ENCODE peak calls at places on chromosome 4, in four cellular contexts. A is HEK293T, G is A549, U is K562. Z is an unnamed sample.

GRCh38 chr4:149630079-149630478 is 185.6 kb downstream of the IQCM start:
- DNase-seq in A (no peak), G (no peak), U (no peak), Z (no peak)

GRCh38 chr4:2487632-2488031 is 18.7 kb downstream of the RNF4 start:
- DNase-seq in A (no peak), G (no peak), U (no peak), Z (no peak)

GRCh38 chr4:98664959-98665358 is 6.5 kb upstream of the TSPAN5 start:
- DNase-seq in A (no peak), G (no peak), U (no peak), Z (no peak)

GRCh38 chr4:152640058-152640921 is 39.5 kb downstream of the TMEM154 start:
- DNase-seq in A (no peak), G (peak; percentile 25), U (peak; percentile 12), Z (no peak)

GRCh38 chr4:76658231-76659102 is 223.4 kb downstream of the SHROOM3 start:
- DNase-seq in A (no peak), G (no peak), U (no peak), Z (no peak)

GRCh38 chr4:7379719-7380118 is 55.0 kb downstream of the PSAPL1 start:
- DNase-seq in A (no peak), G (no peak), U (no peak), Z (no peak)

GRCh38 chr4:127140306-127140705 is 492.5 kb upstream of the INTU start:
- DNase-seq in A (no peak), G (peak; percentile 0), U (no peak), Z (no peak)

GRCh38 chr4:122890142-122890769 is 32.1 kb downstream of the NUDT6 start:
- DNase-seq in A (no peak), G (no peak), U (no peak), Z (no peak)

GRCh38 chr4:17347445-17347844 is 164.4 kb downstream of the QDPR start:
- DNase-seq in A (peak; percentile 47), G (peak; percentile 3), U (peak; percentile 46), Z (peak; percentile 39)

GRCh38 chr4:1910643-1911042 is 39.5 kb downstream of the NSD2 start:
- DNase-seq in A (peak; percentile 70), G (peak; percentile 41), U (peak; percentile 72), Z (peak; percentile 55)

GRCh38 chr4:94533405-94534223 is 81.9 kb downstream of the PDLIM5 start:
- DNase-seq in A (no peak), G (no peak), U (peak; percentile 72), Z (no peak)

GRCh38 chr4:88927420-88927819 is 129.6 kb downstream of the FAM13A start:
- DNase-seq in A (no peak), G (no peak), U (no peak), Z (no peak)

GRCh38 chr4:125789018-125789417 is 474.3 kb downstream of the FAT4 start:
- DNase-seq in A (no peak), G (no peak), U (no peak), Z (no peak)

GRCh38 chr4:187042251-187042650 is 318.6 kb upstream of the FAT1 start:
- DNase-seq in A (no peak), G (no peak), U (no peak), Z (no peak)

GRCh38 chr4:113996599-113997177 is 17.2 kb upstream of the ARSJ start:
- DNase-seq in A (no peak), G (no peak), U (no peak), Z (no peak)

GRCh38 chr4:38805530-38806145 is 1.0 kb upstream of the TLR1 start:
- DNase-seq in A (no peak), G (no peak), U (peak; percentile 20), Z (no peak)

GRCh38 chr4:112775801-112776200 is 138.9 kb downstream of the LARP7 start:
- DNase-seq in A (no peak), G (no peak), U (no peak), Z (no peak)

GRCh38 chr4:186979966-186980745 is 256.5 kb upstream of the FAT1 start:
- DNase-seq in A (no peak), G (no peak), U (no peak), Z (no peak)

GRCh38 chr4:73222466-73223257 is 35.9 kb downstream of the ANKRD17 start:
- DNase-seq in A (peak; percentile 73), G (peak; percentile 65), U (peak; percentile 91), Z (peak; percentile 75)

GRCh38 chr4:154490589-154491340 is 834 bp downstream of the DCHS2 start:
- DNase-seq in A (no peak), G (peak; percentile 17), U (no peak), Z (no peak)

GRCh38 chr4:123077330-123077729 is 154.9 kb upstream of the NUDT6 start:
- DNase-seq in A (no peak), G (no peak), U (peak; percentile 7), Z (peak; percentile 4)

GRCh38 chr4:88101165-88101564 is 57.3 kb downstream of the ABCG2 start:
- DNase-seq in A (no peak), G (no peak), U (no peak), Z (no peak)

GRCh38 chr4:158949094-158949493 is 153.8 kb upstream of the RAPGEF2 start:
- DNase-seq in A (no peak), G (no peak), U (no peak), Z (no peak)

GRCh38 chr4:123666486-123666885 is 269.9 kb downstream of the SPRY1 start:
- DNase-seq in A (no peak), G (no peak), U (no peak), Z (no peak)

GRCh38 chr4:140367738-140368137 is 5.7 kb upstream of the SCOC start:
- DNase-seq in A (no peak), G (no peak), U (no peak), Z (no peak)

GRCh38 chr4:48967626-48968025 is 18.4 kb upstream of the CWH43 start:
- DNase-seq in A (no peak), G (no peak), U (no peak), Z (no peak)

GRCh38 chr4:131302108-131302507 is 1847.0 kb upstream of the PCDH10 start:
- DNase-seq in A (no peak), G (no peak), U (no peak), Z (peak; percentile 2)

GRCh38 chr4:3484057-3484973 is 21.2 kb downstream of the DOK7 start:
- DNase-seq in A (no peak), G (peak; percentile 23), U (no peak), Z (peak; percentile 12)

GRCh38 chr4:164779080-164779479 is 25.1 kb downstream of the SMIM31 start:
- DNase-seq in A (no peak), G (no peak), U (no peak), Z (no peak)

GRCh38 chr4:164783966-164784365 is 30.0 kb downstream of the SMIM31 start:
- DNase-seq in A (no peak), G (no peak), U (no peak), Z (no peak)

GRCh38 chr4:164780839-164781238 is 26.9 kb downstream of the SMIM31 start:
- DNase-seq in A (no peak), G (no peak), U (no peak), Z (no peak)

GRCh38 chr4:164779811-164780216 is 25.9 kb downstream of the SMIM31 start:
- DNase-seq in A (peak; percentile 51), G (peak; percentile 13), U (peak; percentile 42), Z (peak; percentile 13)
- TF ChIP-seq BHLHE40 in A (no peak), G (no peak), U (no peak), Z (no peak)

DNA sequence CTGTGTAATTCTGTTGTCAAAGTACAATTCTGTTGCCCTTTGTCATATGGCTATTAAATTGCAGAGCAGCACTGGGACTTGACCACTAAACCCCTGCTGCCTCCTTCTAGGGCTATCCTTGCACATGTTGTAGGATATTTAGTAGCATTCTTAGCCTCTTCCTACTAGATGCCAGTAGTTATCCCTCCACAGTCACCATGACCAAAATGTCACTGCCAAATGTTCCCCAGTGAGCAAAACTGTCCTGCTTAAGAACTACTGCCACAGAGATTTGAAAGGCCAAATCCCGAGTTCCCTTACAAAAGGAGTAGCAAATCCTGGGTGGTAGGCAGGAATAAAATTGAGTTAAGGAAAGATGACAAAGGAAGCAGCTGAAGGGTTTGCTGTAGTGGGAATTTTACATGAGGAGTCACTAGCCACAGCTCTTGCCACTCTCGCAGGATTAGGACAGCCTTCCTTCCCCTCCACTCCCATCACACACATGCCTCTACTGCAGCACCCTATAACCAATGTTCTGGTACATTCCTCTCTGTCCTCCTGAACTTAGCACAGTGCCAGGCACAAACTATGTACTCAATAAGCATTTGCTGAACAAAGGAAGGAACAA is 8.4 kb downstream of the APBB2 start:
- DNase-seq in A (no peak), G (no peak), U (no peak), Z (no peak)
- TF ChIP-seq BHLHE40 in A (no peak), G (no peak), U (no peak), Z (no peak)

DNA sequence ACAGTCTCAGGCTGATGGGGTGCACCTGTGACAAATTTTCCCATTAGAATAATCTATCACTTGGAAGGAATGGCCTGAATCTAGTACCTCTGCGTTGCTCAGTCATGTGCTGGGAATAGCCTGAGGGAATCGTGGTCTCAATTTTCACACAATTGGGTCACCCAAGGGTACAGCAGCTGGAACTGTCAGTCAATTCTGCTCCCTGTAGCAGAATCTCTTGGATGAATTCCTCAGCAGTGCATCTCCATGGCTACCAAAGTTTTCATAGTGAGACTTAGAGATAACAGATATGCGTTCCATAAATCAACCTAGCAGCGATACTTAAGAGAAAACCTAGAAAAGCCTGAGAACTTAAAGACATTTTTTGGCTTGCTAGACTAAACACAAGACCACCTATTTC is 288.7 kb upstream of the CTSO start:
- DNase-seq in A (peak; percentile 22), G (no peak), U (no peak), Z (no peak)
- TF ChIP-seq BHLHE40 in A (no peak), G (no peak), U (no peak), Z (no peak)

GRCh38 chr4:111281219-111281618 is 658.3 kb upstream of the PITX2 start:
- DNase-seq in A (no peak), G (no peak), U (no peak), Z (no peak)
- TF ChIP-seq BHLHE40 in A (no peak), G (no peak), U (no peak), Z (no peak)

DNA sequence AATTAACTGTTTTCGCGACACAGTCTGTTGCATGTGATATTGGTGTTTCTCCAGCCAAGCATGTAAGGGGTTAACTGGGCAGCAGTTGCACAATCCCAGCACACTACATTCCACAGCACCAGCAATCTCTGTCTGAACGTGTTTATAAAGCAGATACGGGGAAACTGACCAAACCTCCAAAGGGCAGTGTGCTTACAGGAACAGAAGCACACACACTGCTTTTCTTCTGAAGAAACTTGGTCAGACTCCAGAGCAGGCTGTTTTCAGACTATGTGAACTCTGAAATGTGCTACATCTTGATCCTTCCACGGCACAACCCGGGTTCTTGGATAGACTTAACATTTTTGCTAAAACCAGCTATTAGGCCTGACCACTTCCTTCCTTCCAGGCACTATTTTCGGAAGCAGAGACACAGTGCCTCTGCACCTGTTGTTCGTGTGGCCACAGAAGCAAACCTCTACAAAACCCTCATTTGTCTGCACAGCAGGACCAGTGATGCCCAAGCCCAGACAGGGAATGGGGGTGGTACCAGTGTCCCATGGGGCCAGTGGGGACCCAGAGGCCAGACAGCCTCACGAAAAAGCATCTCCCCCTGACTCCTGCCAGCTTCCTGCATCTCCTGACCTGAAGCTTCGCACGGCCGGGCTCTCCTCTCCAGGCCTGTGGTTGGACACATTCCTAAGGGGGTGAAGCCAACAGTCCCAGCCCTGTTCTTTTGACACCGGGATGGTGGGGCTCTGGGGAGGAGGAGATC is 90.1 kb downstream of the IRF2 start:
- DNase-seq in A (no peak), G (no peak), U (no peak), Z (peak; percentile 86)
- TF ChIP-seq BHLHE40 in A (no peak), G (no peak), U (no peak), Z (peak; percentile 70)

GRCh38 chr4:108303488-108304177 is 134.9 kb upstream of the LEF1 start:
- DNase-seq in A (peak; percentile 46), G (no peak), U (no peak), Z (no peak)
- TF ChIP-seq BHLHE40 in A (no peak), G (no peak), U (no peak), Z (no peak)

GRCh38 chr4:41057456-41057855 is 156.9 kb downstream of the APBB2 start:
- DNase-seq in A (no peak), G (no peak), U (no peak), Z (no peak)
- TF ChIP-seq BHLHE40 in A (no peak), G (no peak), U (no peak), Z (no peak)

GRCh38 chr4:52594961-52595360 is 64.1 kb downstream of the USP46 start:
- DNase-seq in A (no peak), G (no peak), U (no peak), Z (no peak)
- TF ChIP-seq BHLHE40 in A (no peak), G (no peak), U (no peak), Z (no peak)